ENCODE peak calls at places on chromosomes 6 and 20, in eight cellular contexts. T is AG08396; A is activated T-cell treated with anti-CD3 and anti-CD28 coated beads, Interleukin-2, amount 50 U/mL, for 4 hours; B is HEK293T; G is lung microvascular endothelial cell; Z is left colon; W is brain microvascular endothelial cell; Y is putamen. P is an unnamed sample.

GRCh38 chr6:113776998-113777397 is 80.1 kb upstream of the MARCKS start:
- DNase-seq in T (no peak), A (no peak), B (no peak), G (peak), Z (no peak), W (peak), Y (no peak), P (no peak)

GRCh38 chr6:105949939-105950582 is 136.1 kb upstream of the PRDM1 start:
- DNase-seq in T (no peak), A (no peak), B (no peak), G (no peak), Z (no peak), W (no peak), Y (no peak), P (no peak)

GRCh38 chr6:122869437-122870024 is 80.5 kb downstream of the SMPDL3A start:
- DNase-seq in T (peak), A (no peak), B (peak), G (peak), Z (peak), W (peak), Y (peak), P (peak)

GRCh38 chr6:126773122-126773805 is 345.2 kb upstream of the RSPO3 start:
- DNase-seq in T (no peak), A (no peak), B (no peak), G (no peak), Z (no peak), W (peak), Y (no peak), P (no peak)

GRCh38 chr6:109799664-109800063 is 108.6 kb downstream of the FIG4 start:
- DNase-seq in T (no peak), A (no peak), B (no peak), G (no peak), Z (no peak), W (no peak), Y (no peak), P (no peak)

GRCh38 chr20:47677314-47678129 is 107.8 kb downstream of the SULF2 start:
- DNase-seq in T (peak), A (peak), B (peak), G (peak), Z (peak), W (no peak), Y (peak), P (no peak)

GRCh38 chr6:15171026-15171425 is 74.8 kb upstream of the JARID2 start:
- DNase-seq in T (no peak), A (no peak), B (no peak), G (no peak), Z (no peak), W (no peak), Y (no peak), P (no peak)

GRCh38 chr20:3071610-3072529 is at the start of gene OXT:
- DNase-seq in T (no peak), A (peak), B (no peak), G (no peak), Z (peak), W (no peak), Y (no peak), P (no peak)

GRCh38 chr20:33811763-33812672 is 870 bp downstream of the CHMP4B start:
- DNase-seq in T (peak), A (peak), B (no peak), G (peak), Z (peak), W (peak), Y (no peak), P (peak)

GRCh38 chr6:158835616-158836221 is 16.6 kb upstream of the EZR start:
- DNase-seq in T (no peak), A (no peak), B (no peak), G (no peak), Z (peak), W (no peak), Y (no peak), P (no peak)

GRCh38 chr6:49327575-49327974 is 135.5 kb downstream of the MMUT start:
- DNase-seq in T (no peak), A (no peak), B (no peak), G (no peak), Z (no peak), W (no peak), Y (no peak), P (no peak)

GRCh38 chr6:16885411-16886160 is 124.3 kb upstream of the ATXN1 start:
- DNase-seq in T (no peak), A (no peak), B (no peak), G (no peak), Z (no peak), W (no peak), Y (no peak), P (no peak)

GRCh38 chr6:127463056-127463455 is 3.9 kb upstream of the KIAA0408 start:
- DNase-seq in T (no peak), A (no peak), B (no peak), G (no peak), Z (no peak), W (no peak), Y (no peak), P (no peak)

GRCh38 chr6:132683543-132683942 is 24.6 kb upstream of the TAAR1 start:
- DNase-seq in T (no peak), A (no peak), B (no peak), G (peak), Z (no peak), W (peak), Y (no peak), P (no peak)

GRCh38 chr20:37526238-37526838 is 1.3 kb downstream of the BLCAP start:
- DNase-seq in T (peak), A (no peak), B (peak), G (peak), Z (peak), W (peak), Y (no peak), P (no peak)

GRCh38 chr6:135212020-135212806 is 31.1 kb downstream of the MYB start:
- DNase-seq in T (peak), A (no peak), B (peak), G (peak), Z (no peak), W (no peak), Y (peak), P (no peak)

GRCh38 chr6:109767961-109768360 is 76.9 kb downstream of the FIG4 start:
- DNase-seq in T (no peak), A (no peak), B (no peak), G (no peak), Z (no peak), W (no peak), Y (no peak), P (no peak)

GRCh38 chr6:27994616-27995015 is 37.6 kb downstream of the OR2B6 start:
- DNase-seq in T (no peak), A (no peak), B (no peak), G (no peak), Z (no peak), W (no peak), Y (no peak), P (no peak)

GRCh38 chr6:158205220-158205944 is 37.2 kb downstream of the GTF2H5 start:
- DNase-seq in T (no peak), A (no peak), B (peak), G (peak), Z (no peak), W (no peak), Y (no peak), P (no peak)

GRCh38 chr6:101080597-101080996 is 199.5 kb upstream of the ASCC3 start:
- DNase-seq in T (no peak), A (no peak), B (no peak), G (no peak), Z (no peak), W (peak), Y (peak), P (no peak)